ENCODE peak calls at places on chromosomes 11 and 22, in six cellular contexts. One of them, this sample, is unnamed.

GRCh38 chr22:42816339-42816738 is 40.7 kb downstream of the ARFGAP3 start:
- DNase-seq in heart left ventricle: no peak
- DNase-seq in CD8-positive, alpha-beta T cell: no peak
- DNase-seq in upper lobe of right lung: no peak
- DNase-seq in cardiac fibroblast: no peak
- DNase-seq in foreskin fibroblast: no peak
- DNase-seq in this sample: no peak

GRCh38 chr22:21693333-21693998 is 27.7 kb downstream of the PPIL2 start:
- DNase-seq in cardiac fibroblast: no peak
- DNase-seq in foreskin fibroblast: no peak
- DNase-seq in CD8-positive, alpha-beta T cell: no peak
- DNase-seq in heart left ventricle: no peak
- DNase-seq in upper lobe of right lung: no peak
- DNase-seq in this sample: no peak

GRCh38 chr11:77725433-77725832 is 87.8 kb upstream of the CLNS1A start:
- DNase-seq in cardiac fibroblast: no peak
- DNase-seq in upper lobe of right lung: no peak
- DNase-seq in CD8-positive, alpha-beta T cell: no peak
- DNase-seq in foreskin fibroblast: no peak
- DNase-seq in heart left ventricle: no peak
- DNase-seq in this sample: no peak

GRCh38 chr11:36376315-36376887 is 80.3 kb downstream of the PRR5L start:
- DNase-seq in cardiac fibroblast: peak
- DNase-seq in CD8-positive, alpha-beta T cell: peak
- DNase-seq in foreskin fibroblast: peak
- DNase-seq in upper lobe of right lung: peak
- DNase-seq in heart left ventricle: peak
- DNase-seq in this sample: no peak

GRCh38 chr22:19800306-19800705 is 39.7 kb downstream of the TBX1 start:
- DNase-seq in heart left ventricle: peak
- DNase-seq in CD8-positive, alpha-beta T cell: no peak
- DNase-seq in foreskin fibroblast: no peak
- DNase-seq in cardiac fibroblast: no peak
- DNase-seq in upper lobe of right lung: no peak
- DNase-seq in this sample: no peak

GRCh38 chr11:78684377-78684776 is 109.7 kb upstream of the NARS2 start:
- DNase-seq in cardiac fibroblast: peak
- DNase-seq in heart left ventricle: no peak
- DNase-seq in upper lobe of right lung: no peak
- DNase-seq in CD8-positive, alpha-beta T cell: no peak
- DNase-seq in foreskin fibroblast: no peak
- DNase-seq in this sample: no peak

GRCh38 chr11:11044137-11044855 is 186.4 kb upstream of the ZBED5 start:
- DNase-seq in heart left ventricle: no peak
- DNase-seq in CD8-positive, alpha-beta T cell: no peak
- DNase-seq in upper lobe of right lung: no peak
- DNase-seq in cardiac fibroblast: peak
- DNase-seq in foreskin fibroblast: no peak
- DNase-seq in this sample: no peak

GRCh38 chr22:20653012-20653794 is 120.7 kb upstream of the SERPIND1 start:
- DNase-seq in foreskin fibroblast: no peak
- DNase-seq in upper lobe of right lung: no peak
- DNase-seq in heart left ventricle: no peak
- DNase-seq in CD8-positive, alpha-beta T cell: no peak
- DNase-seq in cardiac fibroblast: no peak
- DNase-seq in this sample: no peak

GRCh38 chr22:16586170-16586569 is 6.4 kb downstream of the CCT8L2 start:
- DNase-seq in foreskin fibroblast: no peak
- DNase-seq in heart left ventricle: no peak
- DNase-seq in upper lobe of right lung: no peak
- DNase-seq in cardiac fibroblast: no peak
- DNase-seq in CD8-positive, alpha-beta T cell: no peak
- DNase-seq in this sample: no peak

GRCh38 chr22:44180706-44181032 is at the start of gene PARVG:
- DNase-seq in CD8-positive, alpha-beta T cell: peak
- DNase-seq in cardiac fibroblast: no peak
- DNase-seq in heart left ventricle: no peak
- DNase-seq in upper lobe of right lung: no peak
- DNase-seq in foreskin fibroblast: no peak
- DNase-seq in this sample: no peak

GRCh38 chr11:134503104-134503503 is 91.1 kb upstream of the B3GAT1 start:
- DNase-seq in upper lobe of right lung: peak
- DNase-seq in heart left ventricle: no peak
- DNase-seq in CD8-positive, alpha-beta T cell: no peak
- DNase-seq in foreskin fibroblast: no peak
- DNase-seq in cardiac fibroblast: no peak
- DNase-seq in this sample: no peak

GRCh38 chr22:46738961-46739870 is 1.2 kb upstream of the CERK start:
- DNase-seq in heart left ventricle: peak
- DNase-seq in CD8-positive, alpha-beta T cell: peak
- DNase-seq in upper lobe of right lung: no peak
- DNase-seq in cardiac fibroblast: peak
- DNase-seq in foreskin fibroblast: peak
- DNase-seq in this sample: no peak

GRCh38 chr22:30309981-30310672 is 16.6 kb downstream of the TBC1D10A start:
- DNase-seq in foreskin fibroblast: peak
- DNase-seq in cardiac fibroblast: peak
- DNase-seq in CD8-positive, alpha-beta T cell: peak
- DNase-seq in upper lobe of right lung: no peak
- DNase-seq in heart left ventricle: no peak
- DNase-seq in this sample: no peak
- H3K4me3 ChIP-seq in foreskin fibroblast: no peak
- H3K4me3 ChIP-seq in cardiac fibroblast: no peak
- H3K4me3 ChIP-seq in CD8-positive, alpha-beta T cell: peak
- H3K4me3 ChIP-seq in upper lobe of right lung: no peak
- H3K4me3 ChIP-seq in heart left ventricle: no peak
- H3K4me3 ChIP-seq in this sample: no peak

DNA sequence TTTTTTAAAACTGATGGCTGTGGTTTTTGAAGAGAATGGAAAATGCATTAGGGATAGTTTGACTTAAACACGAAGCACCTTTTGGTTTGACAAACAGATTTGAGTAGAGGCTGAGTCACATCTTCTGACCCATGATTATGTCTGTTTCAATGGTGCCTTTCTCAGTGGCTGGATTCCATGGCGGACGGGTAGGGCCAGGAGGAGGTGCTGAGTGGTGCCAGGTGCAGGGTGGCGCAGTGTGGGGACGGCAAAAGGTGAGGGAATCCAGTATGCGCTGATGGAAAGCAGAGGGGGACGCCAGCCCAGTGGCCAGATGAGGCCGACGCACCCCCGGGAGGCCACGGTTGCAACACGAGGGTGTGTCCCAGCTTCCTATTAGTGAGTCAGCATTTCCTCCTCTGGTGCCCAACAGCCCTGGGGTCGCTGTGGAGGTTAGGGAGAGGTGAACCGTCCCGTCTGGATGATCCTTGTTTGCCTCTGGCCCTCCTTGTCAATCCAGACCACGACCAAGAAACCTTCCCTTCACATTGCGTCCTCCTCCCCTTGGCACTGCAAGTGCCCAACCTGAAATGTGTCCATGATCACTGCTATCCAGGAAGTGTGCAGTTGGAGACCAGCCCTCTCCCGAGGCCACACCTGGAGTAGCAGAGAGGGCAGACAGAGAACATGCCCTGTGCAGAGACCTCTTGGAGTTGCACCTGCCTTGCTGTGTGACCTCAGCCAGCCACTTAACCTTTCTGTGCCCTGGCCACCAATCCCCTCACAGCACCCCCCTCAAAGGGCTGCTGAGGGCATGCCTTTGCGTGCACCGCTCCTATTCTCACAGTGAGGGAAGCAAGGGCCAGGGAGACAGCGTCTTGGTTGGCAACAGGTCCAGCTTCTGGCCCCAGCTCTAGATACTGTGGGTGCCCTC is 32.5 kb upstream of the ATXN10 start:
- DNase-seq in cardiac fibroblast: peak
- DNase-seq in upper lobe of right lung: peak
- DNase-seq in foreskin fibroblast: peak
- DNase-seq in CD8-positive, alpha-beta T cell: no peak
- DNase-seq in heart left ventricle: no peak
- DNase-seq in this sample: no peak
- H3K4me3 ChIP-seq in cardiac fibroblast: no peak
- H3K4me3 ChIP-seq in upper lobe of right lung: no peak
- H3K4me3 ChIP-seq in foreskin fibroblast: no peak
- H3K4me3 ChIP-seq in CD8-positive, alpha-beta T cell: no peak
- H3K4me3 ChIP-seq in heart left ventricle: no peak
- H3K4me3 ChIP-seq in this sample: no peak

GRCh38 chr11:122202161-122202950 is 86.3 kb upstream of the BLID start:
- DNase-seq in foreskin fibroblast: peak
- DNase-seq in CD8-positive, alpha-beta T cell: no peak
- DNase-seq in cardiac fibroblast: peak
- DNase-seq in upper lobe of right lung: no peak
- DNase-seq in heart left ventricle: peak
- DNase-seq in this sample: peak
- H3K4me3 ChIP-seq in foreskin fibroblast: peak
- H3K4me3 ChIP-seq in CD8-positive, alpha-beta T cell: no peak
- H3K4me3 ChIP-seq in cardiac fibroblast: peak
- H3K4me3 ChIP-seq in upper lobe of right lung: peak
- H3K4me3 ChIP-seq in heart left ventricle: peak
- H3K4me3 ChIP-seq in this sample: peak

GRCh38 chr11:14974021-14974698 is 2.0 kb upstream of the CALCA start:
- DNase-seq in foreskin fibroblast: peak
- DNase-seq in CD8-positive, alpha-beta T cell: no peak
- DNase-seq in upper lobe of right lung: no peak
- DNase-seq in heart left ventricle: peak
- DNase-seq in cardiac fibroblast: no peak
- DNase-seq in this sample: no peak

GRCh38 chr11:14973621-14974020 is 1.5 kb upstream of the CALCA start:
- DNase-seq in CD8-positive, alpha-beta T cell: peak
- DNase-seq in heart left ventricle: no peak
- DNase-seq in upper lobe of right lung: peak
- DNase-seq in foreskin fibroblast: peak
- DNase-seq in cardiac fibroblast: peak
- DNase-seq in this sample: no peak

GRCh38 chr11:14977481-14977880 is 5.3 kb upstream of the CALCA start:
- DNase-seq in CD8-positive, alpha-beta T cell: no peak
- DNase-seq in cardiac fibroblast: no peak
- DNase-seq in foreskin fibroblast: no peak
- DNase-seq in upper lobe of right lung: no peak
- DNase-seq in heart left ventricle: no peak
- DNase-seq in this sample: no peak

GRCh38 chr11:14972581-14973490 is 685 bp upstream of the CALCA start:
- DNase-seq in upper lobe of right lung: no peak
- DNase-seq in cardiac fibroblast: no peak
- DNase-seq in CD8-positive, alpha-beta T cell: no peak
- DNase-seq in foreskin fibroblast: peak
- DNase-seq in heart left ventricle: no peak
- DNase-seq in this sample: no peak

DNA sequence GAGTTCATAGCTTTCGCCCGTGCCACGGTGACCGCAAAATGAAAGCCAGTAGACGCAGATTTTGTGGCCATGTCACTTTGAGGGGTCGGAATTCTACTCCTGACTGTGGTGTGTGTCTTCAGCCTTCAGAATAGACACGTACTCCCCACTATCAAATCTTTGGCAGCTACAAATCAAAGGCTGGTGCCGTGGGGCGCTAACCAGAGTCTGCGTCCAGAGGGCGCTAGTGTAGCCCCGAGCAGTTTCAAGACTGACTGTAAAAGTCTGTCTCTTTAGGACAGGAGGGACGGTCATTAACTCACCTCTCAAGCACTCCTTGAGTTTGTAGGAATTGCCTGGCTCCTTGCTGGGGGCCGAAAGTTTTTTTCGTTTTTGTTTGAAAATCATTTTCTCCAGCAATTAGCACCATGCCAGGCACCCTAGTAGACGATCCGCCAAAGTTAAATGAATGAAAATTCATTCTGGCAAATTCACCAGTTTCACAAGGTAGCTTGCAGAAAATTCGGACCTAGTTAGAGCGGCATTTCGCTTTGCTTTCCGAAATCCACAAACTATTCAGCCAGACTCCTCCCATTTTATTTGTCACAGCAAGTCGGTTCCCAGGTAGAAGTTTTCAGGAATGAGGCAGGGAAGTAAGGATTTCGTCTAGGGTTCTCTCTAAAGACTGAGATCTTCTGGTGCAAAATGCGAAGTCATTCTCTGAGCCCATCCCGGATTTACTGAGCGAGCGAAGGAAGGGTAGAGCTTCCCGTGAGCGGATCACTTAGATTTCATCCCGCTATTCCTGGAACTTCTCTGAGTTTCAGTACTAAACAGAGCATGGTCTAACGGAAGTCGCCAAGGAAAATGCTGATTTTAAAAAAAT is 2.8 kb upstream of the CALCA start:
- DNase-seq in heart left ventricle: peak
- DNase-seq in cardiac fibroblast: peak
- DNase-seq in upper lobe of right lung: peak
- DNase-seq in CD8-positive, alpha-beta T cell: peak
- DNase-seq in foreskin fibroblast: peak
- DNase-seq in this sample: no peak
- H3K4me3 ChIP-seq in heart left ventricle: peak
- H3K4me3 ChIP-seq in cardiac fibroblast: no peak
- H3K4me3 ChIP-seq in upper lobe of right lung: peak
- H3K4me3 ChIP-seq in CD8-positive, alpha-beta T cell: peak
- H3K4me3 ChIP-seq in foreskin fibroblast: no peak
- H3K4me3 ChIP-seq in this sample: no peak

DNA sequence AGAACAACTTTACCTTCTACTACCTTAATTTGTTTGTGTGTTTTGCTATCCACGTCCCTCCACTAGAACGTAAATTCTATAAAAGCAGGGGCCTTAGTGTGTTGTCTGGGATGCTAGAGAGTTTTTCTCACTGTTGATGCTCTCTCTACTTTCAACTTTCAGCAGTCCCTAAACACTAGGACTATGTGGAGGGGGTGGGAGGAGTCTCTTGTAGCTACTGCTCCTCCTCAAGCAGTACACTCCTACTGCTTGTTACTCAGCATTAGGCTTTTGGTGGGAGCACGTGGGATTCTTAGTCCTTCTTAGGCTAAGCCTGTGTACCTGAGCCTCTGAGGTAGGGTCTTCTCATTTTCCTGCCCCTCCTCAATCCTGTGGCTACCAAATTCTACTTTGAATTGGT is 56.3 kb downstream of the ARHGAP20 start:
- DNase-seq in heart left ventricle: no peak
- DNase-seq in cardiac fibroblast: no peak
- DNase-seq in foreskin fibroblast: no peak
- DNase-seq in CD8-positive, alpha-beta T cell: no peak
- DNase-seq in upper lobe of right lung: no peak
- DNase-seq in this sample: no peak
- H3K4me3 ChIP-seq in heart left ventricle: no peak
- H3K4me3 ChIP-seq in cardiac fibroblast: no peak
- H3K4me3 ChIP-seq in foreskin fibroblast: no peak
- H3K4me3 ChIP-seq in CD8-positive, alpha-beta T cell: no peak
- H3K4me3 ChIP-seq in upper lobe of right lung: no peak
- H3K4me3 ChIP-seq in this sample: no peak

GRCh38 chr22:23536821-23537345 is 43.2 kb downstream of the IGLL1 start:
- DNase-seq in foreskin fibroblast: no peak
- DNase-seq in heart left ventricle: no peak
- DNase-seq in CD8-positive, alpha-beta T cell: no peak
- DNase-seq in cardiac fibroblast: no peak
- DNase-seq in upper lobe of right lung: peak
- DNase-seq in this sample: no peak
- H3K4me3 ChIP-seq in foreskin fibroblast: no peak
- H3K4me3 ChIP-seq in heart left ventricle: no peak
- H3K4me3 ChIP-seq in CD8-positive, alpha-beta T cell: no peak
- H3K4me3 ChIP-seq in cardiac fibroblast: no peak
- H3K4me3 ChIP-seq in upper lobe of right lung: no peak
- H3K4me3 ChIP-seq in this sample: no peak